ENCODE peak calls at places on chromosomes 6 and 20, in four cellular contexts. One of them, this sample, is unnamed.
A peak's percentile ranks its signal among the peaks of the same experiment; 100 is the strongest.

GRCh38 chr6:16102208-16102607 is 26.7 kb upstream of the MYLIP start:
- DNase-seq in adrenal gland: no peak
- DNase-seq in colonic mucosa: no peak
- DNase-seq in WERI-Rb-1: no peak
- DNase-seq in this sample: no peak

GRCh38 chr20:47784599-47785320 is 521 bp downstream of the SULF2 start:
- DNase-seq in colonic mucosa: peak; percentile 43
- DNase-seq in WERI-Rb-1: peak; percentile 23
- DNase-seq in adrenal gland: no peak
- DNase-seq in this sample: peak; percentile 67

GRCh38 chr6:37190159-37190535 is 20.2 kb downstream of the PIM1 start:
- DNase-seq in WERI-Rb-1: no peak
- DNase-seq in adrenal gland: no peak
- DNase-seq in colonic mucosa: no peak
- DNase-seq in this sample: no peak

GRCh38 chr20:36672991-36673390 is 27.0 kb upstream of the SLA2 start:
- DNase-seq in colonic mucosa: no peak
- DNase-seq in WERI-Rb-1: no peak
- DNase-seq in adrenal gland: no peak
- DNase-seq in this sample: no peak

GRCh38 chr6:73704260-73704659 is 8.3 kb downstream of the CD109 start:
- DNase-seq in colonic mucosa: no peak
- DNase-seq in adrenal gland: no peak
- DNase-seq in WERI-Rb-1: no peak
- DNase-seq in this sample: peak; percentile 77

GRCh38 chr20:41249371-41249770 is 68.2 kb downstream of the ZHX3 start:
- DNase-seq in adrenal gland: peak; percentile 78
- DNase-seq in colonic mucosa: peak; percentile 39
- DNase-seq in WERI-Rb-1: no peak
- DNase-seq in this sample: peak; percentile 94

GRCh38 chr6:53984163-53984562 is 127.1 kb upstream of the MLIP start:
- DNase-seq in colonic mucosa: no peak
- DNase-seq in WERI-Rb-1: no peak
- DNase-seq in adrenal gland: no peak
- DNase-seq in this sample: peak; percentile 90

GRCh38 chr6:7136859-7137334 is 29.1 kb downstream of the RREB1 start:
- DNase-seq in adrenal gland: no peak
- DNase-seq in WERI-Rb-1: peak; percentile 9
- DNase-seq in colonic mucosa: no peak
- DNase-seq in this sample: no peak

GRCh38 chr6:83429857-83430605 is 820 bp downstream of the ME1 start:
- DNase-seq in WERI-Rb-1: no peak
- DNase-seq in colonic mucosa: peak; percentile 58
- DNase-seq in adrenal gland: peak; percentile 37
- DNase-seq in this sample: peak; percentile 45

GRCh38 chr6:143002686-143003085 is 57.7 kb upstream of the HIVEP2 start:
- DNase-seq in adrenal gland: no peak
- DNase-seq in colonic mucosa: no peak
- DNase-seq in WERI-Rb-1: no peak
- DNase-seq in this sample: no peak

GRCh38 chr6:169087436-169088046 is 166.1 kb downstream of the THBS2 start:
- DNase-seq in colonic mucosa: no peak
- DNase-seq in adrenal gland: no peak
- DNase-seq in WERI-Rb-1: no peak
- DNase-seq in this sample: peak; percentile 56

GRCh38 chr6:143504369-143504768 is 7.2 kb downstream of the FUCA2 start:
- DNase-seq in colonic mucosa: no peak
- DNase-seq in adrenal gland: no peak
- DNase-seq in WERI-Rb-1: no peak
- DNase-seq in this sample: no peak

GRCh38 chr20:56683077-56683865 is 54.2 kb downstream of the TFAP2C start:
- DNase-seq in colonic mucosa: no peak
- DNase-seq in WERI-Rb-1: no peak
- DNase-seq in adrenal gland: no peak
- DNase-seq in this sample: no peak

GRCh38 chr6:7902867-7903266 is 7.7 kb downstream of the TXNDC5 start:
- DNase-seq in adrenal gland: no peak
- DNase-seq in WERI-Rb-1: no peak
- DNase-seq in colonic mucosa: no peak
- DNase-seq in this sample: no peak

GRCh38 chr6:156538875-156539660 is 238.1 kb upstream of the ARID1B start:
- DNase-seq in adrenal gland: no peak
- DNase-seq in WERI-Rb-1: no peak
- DNase-seq in colonic mucosa: no peak
- DNase-seq in this sample: no peak

DNA sequence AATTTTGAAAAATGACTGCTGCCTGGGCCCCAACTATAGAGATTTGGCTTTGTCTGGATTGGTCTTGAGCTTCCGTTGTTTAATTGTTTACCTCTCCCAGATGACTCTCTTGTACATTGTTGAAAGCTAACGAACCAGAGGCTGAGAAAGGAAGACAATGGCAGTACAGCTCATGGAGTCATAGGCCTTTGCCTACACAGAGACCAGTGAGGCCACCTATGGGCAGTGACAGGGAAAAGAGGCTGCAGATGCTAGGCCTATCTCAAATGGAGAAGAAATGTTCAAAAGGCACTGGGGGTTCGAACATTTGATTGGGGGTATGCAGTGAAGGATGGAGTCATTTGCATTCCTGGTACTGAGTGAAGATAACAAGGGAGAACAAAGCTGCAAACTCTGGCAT is 29.1 kb downstream of the OPN5 start:
- DNase-seq in WERI-Rb-1: no peak
- DNase-seq in colonic mucosa: no peak
- DNase-seq in adrenal gland: no peak
- DNase-seq in this sample: no peak
- TF ChIP-seq CTCF in WERI-Rb-1: peak; percentile 53
- TF ChIP-seq CTCF in colonic mucosa: no peak
- TF ChIP-seq CTCF in adrenal gland: no peak
- TF ChIP-seq CTCF in this sample: no peak

GRCh38 chr6:2989332-2990178 is 10.1 kb upstream of the NQO2 start:
- DNase-seq in colonic mucosa: peak; percentile 93
- DNase-seq in adrenal gland: peak; percentile 86
- DNase-seq in WERI-Rb-1: peak; percentile 94
- DNase-seq in this sample: peak; percentile 100

GRCh38 chr6:2990179-2990931 is 9.3 kb upstream of the NQO2 start:
- DNase-seq in adrenal gland: peak; percentile 53
- DNase-seq in colonic mucosa: peak; percentile 55
- DNase-seq in WERI-Rb-1: peak; percentile 88
- DNase-seq in this sample: peak; percentile 64

GRCh38 chr6:2988426-2989331 is 11.0 kb upstream of the NQO2 start:
- DNase-seq in WERI-Rb-1: peak; percentile 96
- DNase-seq in adrenal gland: peak; percentile 93
- DNase-seq in colonic mucosa: peak; percentile 91
- DNase-seq in this sample: peak; percentile 90

GRCh38 chr6:2992330-2992979 is 7.2 kb upstream of the NQO2 start:
- DNase-seq in WERI-Rb-1: no peak
- DNase-seq in colonic mucosa: no peak
- DNase-seq in adrenal gland: no peak
- DNase-seq in this sample: no peak

DNA sequence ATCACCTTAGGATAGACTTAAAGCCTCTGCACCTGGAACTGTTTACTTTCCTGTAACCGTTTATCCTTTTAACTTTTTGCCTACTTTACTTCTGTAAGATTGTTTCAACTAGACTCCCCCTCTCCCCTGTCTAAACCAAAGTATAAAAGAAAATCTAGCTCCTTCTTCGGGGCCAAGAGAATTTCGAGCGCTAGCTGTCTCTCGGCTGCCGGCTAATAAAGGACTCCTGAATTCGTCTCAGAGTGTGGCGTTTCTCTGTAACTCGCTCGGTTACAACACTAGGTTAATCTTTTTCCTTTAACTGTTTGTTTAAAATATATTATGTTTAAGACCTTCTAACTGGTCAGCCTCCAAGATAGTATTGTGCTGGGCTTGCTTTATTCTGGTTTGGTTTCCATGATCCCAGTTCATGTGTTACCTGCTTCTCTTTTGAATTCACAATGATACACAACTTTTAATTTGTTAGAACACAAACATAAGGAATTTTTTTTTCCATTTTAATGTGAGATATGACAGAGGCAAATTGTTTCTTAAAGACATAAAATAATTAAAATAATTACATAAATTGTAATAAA is 8.7 kb upstream of the NQO2 start:
- DNase-seq in colonic mucosa: no peak
- DNase-seq in adrenal gland: no peak
- DNase-seq in WERI-Rb-1: no peak
- DNase-seq in this sample: no peak
- H3K4me3 ChIP-seq in colonic mucosa: peak overlapping the region; percentile 54
- H3K4me3 ChIP-seq in adrenal gland: no peak overlapping the region
- H3K4me3 ChIP-seq in WERI-Rb-1: peak overlapping the region; percentile 69
- H3K4me3 ChIP-seq in this sample: peak overlapping the region; percentile 63

GRCh38 chr6:163173741-163174140 is 240.8 kb upstream of the QKI start:
- DNase-seq in WERI-Rb-1: no peak
- DNase-seq in colonic mucosa: no peak
- DNase-seq in adrenal gland: no peak
- DNase-seq in this sample: no peak

GRCh38 chr6:163165922-163166321 is 248.6 kb upstream of the QKI start:
- DNase-seq in colonic mucosa: no peak
- DNase-seq in adrenal gland: no peak
- DNase-seq in WERI-Rb-1: no peak
- DNase-seq in this sample: no peak

GRCh38 chr6:163169521-163169920 is 245.0 kb upstream of the QKI start:
- DNase-seq in colonic mucosa: no peak
- DNase-seq in adrenal gland: no peak
- DNase-seq in WERI-Rb-1: no peak
- DNase-seq in this sample: no peak

GRCh38 chr6:163175301-163175700 is 239.2 kb upstream of the QKI start:
- DNase-seq in colonic mucosa: no peak
- DNase-seq in WERI-Rb-1: no peak
- DNase-seq in adrenal gland: no peak
- DNase-seq in this sample: no peak

DNA sequence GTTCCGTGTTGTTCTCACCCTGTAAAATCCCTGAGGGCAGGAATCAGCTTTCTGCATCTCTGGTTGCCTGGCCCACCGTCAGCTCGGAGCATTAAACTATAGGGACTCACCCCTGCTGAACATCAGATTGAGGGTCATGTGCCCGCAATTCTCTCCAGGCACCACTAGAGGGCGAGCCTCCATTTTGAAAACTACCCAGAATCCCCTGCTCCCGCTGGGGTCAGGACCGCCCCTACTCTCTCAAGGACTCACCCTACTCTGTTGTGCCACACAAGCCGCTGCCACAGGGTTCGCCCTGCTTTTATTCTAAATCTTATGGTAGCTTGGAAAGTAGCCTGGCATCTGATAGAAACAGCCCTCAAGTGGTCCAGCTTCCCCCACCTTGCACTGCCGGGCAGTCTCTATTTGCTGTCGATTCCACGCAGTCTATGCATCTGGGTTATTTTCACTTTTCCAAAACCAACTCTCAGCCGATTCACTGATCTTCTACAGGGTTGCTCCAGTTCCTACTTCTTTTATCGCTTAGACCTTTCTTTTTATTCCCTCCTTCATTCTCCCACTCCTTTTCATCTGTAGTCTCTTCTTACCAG is 244.1 kb upstream of the QKI start:
- DNase-seq in WERI-Rb-1: peak; percentile 29
- DNase-seq in adrenal gland: no peak
- DNase-seq in colonic mucosa: no peak
- DNase-seq in this sample: peak; percentile 25
- TF ChIP-seq CTCF in WERI-Rb-1: peak; percentile 73
- TF ChIP-seq CTCF in adrenal gland: no peak
- TF ChIP-seq CTCF in colonic mucosa: peak; percentile 52
- TF ChIP-seq CTCF in this sample: peak; percentile 61

DNA sequence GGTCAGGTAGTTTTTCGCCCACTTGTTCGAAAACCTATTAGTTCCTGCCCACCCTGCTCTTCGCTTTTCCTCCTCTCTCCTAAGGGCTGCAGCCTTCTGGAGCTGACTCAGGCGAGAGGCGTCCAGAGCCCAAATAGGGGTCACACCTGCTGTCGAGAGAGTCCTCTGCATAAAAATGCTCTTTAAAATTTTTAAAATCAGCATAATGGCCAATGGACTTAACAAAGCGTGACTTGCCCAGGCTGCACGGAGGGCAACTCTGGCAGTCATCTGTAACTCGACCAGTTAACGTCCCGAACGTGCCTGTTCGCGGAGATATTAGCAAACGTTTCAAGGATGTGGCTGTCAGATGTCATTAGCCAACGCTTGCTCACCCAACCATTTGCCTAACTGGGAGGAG is 32.2 kb downstream of the TFAP2B start:
- DNase-seq in WERI-Rb-1: no peak
- DNase-seq in colonic mucosa: no peak
- DNase-seq in adrenal gland: no peak
- DNase-seq in this sample: no peak
- H3K4me3 ChIP-seq in WERI-Rb-1: no peak overlapping the region
- H3K4me3 ChIP-seq in colonic mucosa: no peak overlapping the region
- H3K4me3 ChIP-seq in adrenal gland: no peak overlapping the region
- H3K4me3 ChIP-seq in this sample: no peak overlapping the region

GRCh38 chr6:19121516-19121915 is 715.7 kb upstream of the ID4 start:
- DNase-seq in WERI-Rb-1: no peak
- DNase-seq in colonic mucosa: no peak
- DNase-seq in adrenal gland: no peak
- DNase-seq in this sample: no peak
- TF ChIP-seq CTCF in WERI-Rb-1: no peak
- TF ChIP-seq CTCF in colonic mucosa: no peak
- TF ChIP-seq CTCF in adrenal gland: no peak
- TF ChIP-seq CTCF in this sample: no peak

GRCh38 chr6:166008441-166009369 is 158.9 kb downstream of the TBXT start:
- DNase-seq in WERI-Rb-1: no peak
- DNase-seq in adrenal gland: peak; percentile 59
- DNase-seq in colonic mucosa: no peak
- DNase-seq in this sample: peak; percentile 85

GRCh38 chr6:166007349-166008263 is 160.0 kb downstream of the TBXT start:
- DNase-seq in colonic mucosa: no peak
- DNase-seq in WERI-Rb-1: no peak
- DNase-seq in adrenal gland: peak; percentile 71
- DNase-seq in this sample: peak; percentile 82

GRCh38 chr6:166010585-166010984 is 157.1 kb downstream of the TBXT start:
- DNase-seq in colonic mucosa: no peak
- DNase-seq in adrenal gland: no peak
- DNase-seq in WERI-Rb-1: no peak
- DNase-seq in this sample: no peak

GRCh38 chr6:166010136-166010535 is 157.5 kb downstream of the TBXT start:
- DNase-seq in WERI-Rb-1: no peak
- DNase-seq in colonic mucosa: no peak
- DNase-seq in adrenal gland: no peak
- DNase-seq in this sample: no peak

DNA sequence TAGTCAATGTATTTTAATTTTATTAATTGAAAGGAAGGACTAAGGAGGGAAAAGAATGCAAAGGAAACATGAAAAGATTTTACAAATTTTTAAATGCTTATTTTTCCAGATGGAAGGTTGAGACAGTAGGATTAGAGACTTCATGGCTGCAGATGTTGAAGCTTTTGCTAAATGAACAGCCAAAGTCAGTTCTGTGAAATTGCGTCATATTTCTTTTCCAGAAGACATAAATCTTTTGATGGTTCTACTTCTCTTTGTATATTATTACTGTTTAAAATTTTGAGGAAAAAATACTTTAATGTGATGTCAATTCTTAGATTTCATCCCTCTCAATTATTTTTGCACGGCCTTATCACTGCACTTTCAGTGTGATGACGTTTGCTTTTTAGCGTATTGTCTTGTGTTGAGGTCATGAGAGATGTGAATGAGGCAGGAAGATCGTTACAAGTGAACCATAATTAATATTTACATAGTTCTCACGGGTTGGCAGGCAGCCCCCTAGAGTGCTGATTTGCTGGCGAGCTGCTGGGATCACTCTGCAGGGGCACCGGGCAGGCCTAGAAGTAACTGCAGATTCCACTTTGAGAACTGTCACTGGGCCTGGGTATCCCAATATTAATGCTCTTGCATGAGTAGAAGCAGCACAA is 158.1 kb downstream of the TBXT start:
- DNase-seq in colonic mucosa: no peak
- DNase-seq in WERI-Rb-1: no peak
- DNase-seq in adrenal gland: no peak
- DNase-seq in this sample: no peak
- H3K4me3 ChIP-seq in colonic mucosa: no peak overlapping the region
- H3K4me3 ChIP-seq in WERI-Rb-1: no peak overlapping the region
- H3K4me3 ChIP-seq in adrenal gland: no peak overlapping the region
- H3K4me3 ChIP-seq in this sample: peak overlapping the region; percentile 58